ENCODE peak calls at places on chromosomes 4 and X, in seven cellular contexts. G is GM18507, R is omental fat pad, W is skeletal muscle cell, U is NCI-H82, C is NCI-H2171 treated with DMSO at 0.1 percent for 48 hours, A is Right ventricle myocardium inferior. S is an unnamed sample.

GRCh38 chr4:123390846-123391456 is 5.6 kb upstream of the SPRY1 start:
- DNase-seq in A (no peak), C (peak; percentile 21), U (peak; percentile 34), R (no peak), W (no peak), G (no peak), S (no peak)

GRCh38 chr4:94995684-94996394 is 238.1 kb downstream of the BMPR1B start:
- DNase-seq in R (no peak), U (no peak), G (no peak), A (no peak), W (no peak), C (peak; percentile 31), S (peak; percentile 66)

GRCh38 chr4:20603671-20604313 is 96.5 kb upstream of the PACRGL start:
- DNase-seq in G (no peak), A (no peak), U (no peak), W (peak; percentile 62), C (no peak), R (no peak), S (peak; percentile 72)

GRCh38 chr4:145808021-145808650 is 128.2 kb downstream of the C4orf51 start:
- DNase-seq in C (no peak), A (no peak), U (no peak), W (peak; percentile 78), G (peak; percentile 33), R (no peak), S (peak; percentile 86)

GRCh38 chr4:168197926-168198325 is 105.6 kb downstream of the ANXA10 start:
- DNase-seq in U (no peak), G (no peak), A (no peak), W (no peak), R (no peak), C (no peak), S (no peak)

GRCh38 chr4:98793658-98794057 is 135.2 kb upstream of the TSPAN5 start:
- DNase-seq in G (no peak), U (no peak), A (no peak), C (peak; percentile 47), R (no peak), W (no peak), S (no peak)

GRCh38 chr4:96317924-96318323 is 478.0 kb downstream of the PDHA2 start:
- DNase-seq in R (no peak), U (no peak), A (no peak), C (no peak), W (no peak), G (no peak), S (no peak)

GRCh38 chrX:115183980-115184379 is 5.2 kb upstream of the RBMXL3 start:
- DNase-seq in W (no peak), U (no peak), G (no peak), R (no peak), C (no peak), A (no peak), S (no peak)

GRCh38 chrX:18026171-18026570 is 165.1 kb upstream of the RAI2 start:
- DNase-seq in G (no peak), U (no peak), A (no peak), C (no peak), R (no peak), W (no peak), S (no peak)

GRCh38 chr4:89379541-89380035 is 72.0 kb upstream of the GPRIN3 start:
- DNase-seq in W (no peak), U (no peak), R (no peak), A (no peak), C (peak; percentile 94), G (no peak), S (no peak)

GRCh38 chr4:187826725-187827124 is 168.8 kb upstream of the ZFP42 start:
- DNase-seq in C (no peak), W (no peak), U (no peak), R (no peak), G (no peak), A (no peak), S (no peak)

GRCh38 chrX:130654409-130654970 is 248.5 kb downstream of the ENOX2 start:
- DNase-seq in U (no peak), R (no peak), W (no peak), A (no peak), G (no peak), C (no peak), S (no peak)

GRCh38 chr4:110411599-110412011 is 64.3 kb upstream of the ENPEP start:
- DNase-seq in G (no peak), A (no peak), R (no peak), W (no peak), U (peak; percentile 8), C (no peak), S (no peak)

GRCh38 chr4:169018406-169018805 is 8.4 kb upstream of the CBR4 start:
- DNase-seq in W (no peak), U (no peak), G (no peak), A (no peak), R (no peak), C (no peak), S (no peak)